ENCODE peak calls at places on chromosomes 3 and 15, in five cellular contexts. A, Z, P, X and R are unnamed samples.

GRCh38 chr3:66398228-66399025 is 102.4 kb downstream of the LRIG1 start:
- DNase-seq in A (no peak), X (no peak), Z (no peak), P (no peak), R (peak)

GRCh38 chr15:63615935-63616334 is 18.7 kb downstream of the FBXL22 start:
- DNase-seq in X (no peak), A (no peak), Z (no peak), P (no peak), R (no peak)

GRCh38 chr3:69390771-69391170 is 4.9 kb upstream of the FRMD4B start:
- DNase-seq in X (no peak), A (no peak), Z (no peak), P (no peak), R (no peak)

GRCh38 chr15:81113204-81113657 is 20.8 kb upstream of the CFAP161 start:
- DNase-seq in P (no peak), A (no peak), Z (no peak), X (no peak), R (no peak)

GRCh38 chr3:26090589-26090988 is 300.7 kb downstream of the OXSM start:
- DNase-seq in Z (no peak), A (no peak), X (no peak), P (no peak), R (no peak)

GRCh38 chr3:129409541-129409940 is 18.9 kb downstream of the EFCAB12 start:
- DNase-seq in P (peak), Z (no peak), X (peak), A (peak), R (peak)

GRCh38 chr3:170470063-170471006 is 51.7 kb downstream of the CLDN11 start:
- DNase-seq in A (peak), X (no peak), P (no peak), Z (no peak), R (peak)

GRCh38 chr15:40242671-40243070 is 3.8 kb downstream of the PAK6 start:
- DNase-seq in P (no peak), A (no peak), Z (no peak), X (no peak), R (no peak)

GRCh38 chr3:14301558-14301957 is 100.8 kb upstream of the SLC6A6 start:
- DNase-seq in P (peak), A (no peak), X (peak), Z (no peak), R (peak)

GRCh38 chr3:38497026-38497425 is 886 bp downstream of the EXOG start:
- DNase-seq in A (peak), X (peak), P (peak), Z (no peak), R (no peak)

GRCh38 chr3:122307288-122307687 is 17.8 kb upstream of the CSTA start:
- DNase-seq in P (no peak), Z (no peak), A (no peak), X (no peak), R (no peak)

GRCh38 chr3:170414202-170414663 is 4.4 kb upstream of the CLDN11 start:
- DNase-seq in Z (peak), A (peak), P (peak), X (peak), R (peak)

GRCh38 chr3:30602946-30603345 is 3.5 kb upstream of the TGFBR2 start:
- DNase-seq in Z (no peak), P (no peak), A (no peak), X (no peak), R (no peak)

GRCh38 chr15:81809543-81809942 is 236.3 kb downstream of the MEX3B start:
- DNase-seq in X (peak), A (peak), P (peak), Z (peak), R (no peak)

GRCh38 chr15:55202206-55202605 is 5.5 kb upstream of the RSL24D1 start:
- DNase-seq in X (no peak), Z (no peak), A (no peak), P (no peak), R (no peak)

GRCh38 chr3:150252462-150252861 is 155.6 kb upstream of the TSC22D2 start:
- DNase-seq in X (peak), Z (no peak), A (peak), P (peak), R (peak)

GRCh38 chr3:65575376-65575840 is 463.3 kb downstream of the MAGI1 start:
- DNase-seq in Z (no peak), P (peak), A (peak), X (peak), R (peak)

GRCh38 chr3:49422379-49423248 is at the start of gene AMT:
- DNase-seq in A (no peak), P (no peak), Z (no peak), X (peak), R (no peak)

GRCh38 chr15:73325191-73325980 is 43.4 kb downstream of the HCN4 start:
- DNase-seq in Z (peak), X (peak), P (no peak), A (no peak), R (no peak)

GRCh38 chr15:63157891-63158431 is 684 bp upstream of the RPS27L start:
- DNase-seq in P (peak), A (peak), Z (peak), X (peak), R (peak)

GRCh38 chr3:53822331-53822741 is 23.9 kb downstream of the CHDH start:
- DNase-seq in X (no peak), Z (no peak), A (no peak), P (no peak), R (no peak)

GRCh38 chr15:61974759-61975158 is 85.5 kb downstream of the VPS13C start:
- DNase-seq in Z (no peak), P (no peak), X (no peak), A (peak), R (no peak)

GRCh38 chr3:40827942-40828688 is 303.4 kb downstream of the ZNF621 start:
- DNase-seq in P (peak), Z (no peak), X (peak), A (no peak), R (no peak)

GRCh38 chr3:107045791-107046190 is 331.4 kb upstream of the CCDC54 start:
- DNase-seq in A (no peak), X (no peak), P (no peak), Z (no peak), R (no peak)

GRCh38 chr3:43676440-43676839 is 14.3 kb upstream of the ABHD5 start:
- DNase-seq in X (no peak), Z (no peak), P (no peak), A (no peak), R (no peak)

GRCh38 chr3:138297059-138297607 is 32.5 kb downstream of the NME9 start:
- DNase-seq in P (no peak), Z (no peak), A (no peak), X (no peak), R (no peak)

GRCh38 chr3:16372362-16373269 is 107.6 kb downstream of the OXNAD1 start:
- DNase-seq in X (peak), P (peak), Z (no peak), A (peak), R (no peak)

GRCh38 chr15:49881433-49881832 is 237.6 kb downstream of the ATP8B4 start:
- DNase-seq in Z (no peak), P (no peak), A (no peak), X (no peak), R (no peak)

GRCh38 chr15:49877117-49877860 is 241.7 kb downstream of the ATP8B4 start:
- DNase-seq in P (peak), A (peak), X (peak), Z (no peak), R (peak)

GRCh38 chr15:49875392-49875791 is 243.6 kb downstream of the ATP8B4 start:
- DNase-seq in P (no peak), X (no peak), Z (no peak), A (no peak), R (no peak)

GRCh38 chr15:49877871-49878511 is 241.0 kb downstream of the ATP8B4 start:
- DNase-seq in X (peak), A (peak), Z (no peak), P (peak), R (peak)

DNA sequence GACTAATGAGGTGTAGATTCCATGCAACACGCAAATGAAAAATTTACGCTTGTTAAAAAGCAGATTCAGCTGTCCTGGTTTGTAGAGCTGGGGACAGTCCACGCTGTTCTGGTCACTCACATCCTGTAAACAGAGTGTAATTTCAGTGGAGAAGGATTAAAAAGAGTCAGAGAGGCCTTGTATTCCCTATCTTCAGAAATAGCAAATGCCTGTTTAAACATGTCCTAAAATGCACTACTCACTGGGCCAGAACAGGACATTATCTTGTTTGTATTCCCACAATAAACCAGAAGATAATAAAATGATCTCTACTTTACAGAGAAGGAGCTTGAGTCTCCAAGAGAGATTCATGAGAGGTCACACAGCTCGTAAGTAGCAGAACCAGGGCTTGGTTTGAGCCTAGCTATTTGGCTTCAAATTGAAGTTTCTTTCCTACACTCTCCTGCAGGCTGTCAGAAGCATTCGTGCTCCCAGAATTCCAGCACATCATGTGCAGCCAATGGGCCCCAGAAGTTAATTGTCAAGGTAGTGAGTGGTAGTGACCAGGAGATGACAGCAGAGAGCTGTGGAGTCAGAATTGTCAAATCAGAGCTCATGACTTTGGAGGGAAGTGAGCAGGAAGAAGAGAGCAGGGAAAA is 242.5 kb downstream of the ATP8B4 start:
- DNase-seq in P (no peak), A (peak), X (peak), Z (no peak), R (no peak)
- TF ChIP-seq CTCF in P (peak), A (peak), X (peak), Z (peak), R (no peak)

GRCh38 chr15:49427369-49427768 is 4.3 kb downstream of the FGF7 start:
- DNase-seq in P (no peak), A (no peak), X (no peak), Z (no peak), R (no peak)
- H3K4me3 ChIP-seq in P (no peak), A (peak), X (no peak), Z (no peak), R (peak)

GRCh38 chr3:163043074-163043473 is 1546.5 kb downstream of the OTOL1 start:
- DNase-seq in A (peak), P (peak), X (peak), Z (no peak), R (peak)
- TF ChIP-seq CTCF in A (peak), P (peak), X (peak), Z (no peak), R (peak)

GRCh38 chr15:78340243-78341056 is at the start of gene CRABP1:
- DNase-seq in A (no peak), X (no peak), P (no peak), Z (no peak), R (no peak)
- H3K4me3 ChIP-seq in A (no peak), X (peak), P (no peak), Z (no peak), R (no peak)

GRCh38 chr3:10816019-10816862 is at the start of gene SLC6A11:
- DNase-seq in P (no peak), Z (no peak), A (no peak), X (peak), R (no peak)
- TF ChIP-seq CTCF in P (no peak), Z (no peak), A (no peak), X (no peak), R (no peak)

GRCh38 chr3:151974067-151974466 is 100.6 kb downstream of the SUCNR1 start:
- DNase-seq in A (peak), X (peak), P (peak), Z (no peak), R (peak)

GRCh38 chr3:151979914-151980313 is 106.5 kb downstream of the SUCNR1 start:
- DNase-seq in A (no peak), P (no peak), X (no peak), Z (no peak), R (peak)

GRCh38 chr3:151971814-151972579 is 98.6 kb downstream of the SUCNR1 start:
- DNase-seq in A (no peak), X (no peak), P (no peak), Z (no peak), R (peak)

GRCh38 chr3:151971194-151971771 is 97.8 kb downstream of the SUCNR1 start:
- DNase-seq in A (no peak), X (no peak), P (no peak), Z (no peak), R (no peak)

GRCh38 chr3:151976211-151977050 is 103.0 kb downstream of the SUCNR1 start:
- DNase-seq in X (peak), Z (no peak), P (peak), A (peak), R (peak)
- H3K4me3 ChIP-seq in X (no peak), Z (no peak), P (no peak), A (no peak), R (no peak)

DNA sequence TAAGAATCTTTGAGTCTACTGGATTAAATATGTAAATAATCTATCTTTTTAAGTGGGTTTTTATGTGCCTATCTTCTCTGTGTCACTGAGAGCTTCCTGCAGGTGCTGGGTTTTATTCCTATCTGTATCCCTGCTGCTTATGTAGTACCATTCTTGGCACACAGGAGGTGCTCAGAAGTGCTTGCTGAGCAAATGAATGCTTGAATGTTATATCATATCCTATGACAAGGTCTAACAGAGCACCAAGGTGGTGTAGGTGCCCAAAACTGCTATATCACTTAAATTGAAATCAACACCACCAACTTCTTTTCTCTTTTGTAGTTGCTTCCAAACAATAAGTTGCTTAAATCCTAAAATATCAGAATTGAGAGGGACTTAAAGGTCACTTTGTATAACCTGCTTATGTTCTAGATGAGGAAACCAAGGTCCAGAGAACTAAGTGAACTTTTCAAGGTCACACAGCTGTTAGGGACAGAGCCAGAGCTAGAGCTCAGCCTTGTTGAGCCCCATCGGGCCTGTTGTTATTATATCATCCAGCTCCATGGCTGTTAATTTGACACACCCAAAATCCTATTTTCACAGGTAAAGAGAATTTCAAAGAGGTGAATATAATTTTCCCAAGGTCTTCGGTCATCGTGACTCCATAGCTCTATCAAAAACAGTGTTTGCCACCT is 46.0 kb downstream of the CCNL1 start:
- DNase-seq in A (no peak), P (no peak), Z (peak), X (no peak), R (no peak)
- TF ChIP-seq CTCF in A (no peak), P (no peak), Z (peak), X (peak), R (no peak)

GRCh38 chr3:195440379-195440778 is 2.4 kb downstream of the ACAP2 start:
- DNase-seq in P (no peak), X (no peak), Z (no peak), A (no peak), R (no peak)
- H3K4me3 ChIP-seq in P (peak), X (no peak), Z (no peak), A (peak), R (peak)